ENCODE peak calls at places on chromosomes 1 and 21, in four cellular contexts. A is activated T-helper 9 cell treated with anti-CD3 and anti-CD28 coated beads, Interleukin-2, amount 50 U/mL, for 16 hours; C is B cell; G is stimulated activated CD4-positive, alpha-beta T cell treated with anti-CD3 and anti-CD28 coated beads, Interleukin-15, amount 100 ng/mL, for 24 hours. P is an unnamed sample.

GRCh38 chr1:117606608-117607261 is 887 bp downstream of the TENT5C start:
- DNase-seq in A (peak), C (peak), G (peak), P (no peak)

GRCh38 chr1:183267646-183268431 is 81.8 kb downstream of the LAMC2 start:
- DNase-seq in A (no peak), C (no peak), G (no peak), P (no peak)

GRCh38 chr1:1788646-1789431 is 10.6 kb upstream of the NADK start:
- DNase-seq in A (no peak), C (peak), G (peak), P (no peak)

GRCh38 chr1:16459503-16459902 is 19.0 kb downstream of the NECAP2 start:
- DNase-seq in A (no peak), C (no peak), G (no peak), P (no peak)

GRCh38 chr21:42010507-42011493 is 640 bp upstream of the ZBTB21 start:
- DNase-seq in A (peak), C (peak), G (peak), P (no peak)

GRCh38 chr1:201214886-201215285 is 24.3 kb downstream of the IGFN1 start:
- DNase-seq in A (no peak), C (no peak), G (no peak), P (no peak)

GRCh38 chr1:162732566-162733335 is 57.8 kb upstream of the HSD17B7 start:
- DNase-seq in A (no peak), C (no peak), G (no peak), P (no peak)

GRCh38 chr1:112849425-112849966 is 106.5 kb downstream of the SLC16A1 start:
- DNase-seq in A (no peak), C (peak), G (peak), P (no peak)

GRCh38 chr1:25819496-25820246 is at the start of gene MTFR1L:
- DNase-seq in A (peak), C (peak), G (peak), P (peak)

GRCh38 chr1:8711161-8711560 is 106.3 kb downstream of the RERE start:
- DNase-seq in A (no peak), C (no peak), G (no peak), P (no peak)

GRCh38 chr1:38123356-38123755 is 76.8 kb upstream of the POU3F1 start:
- DNase-seq in A (no peak), C (no peak), G (no peak), P (no peak)

GRCh38 chr1:156618853-156619581 is at the start of gene HAPLN2:
- DNase-seq in A (no peak), C (no peak), G (peak), P (no peak)

GRCh38 chr1:46168463-46168862 is 6.4 kb upstream of the TSPAN1 start:
- DNase-seq in A (no peak), C (no peak), G (no peak), P (no peak)

GRCh38 chr1:53783056-53783455 is 44.1 kb upstream of the GLIS1 start:
- DNase-seq in A (no peak), C (no peak), G (peak), P (no peak)

GRCh38 chr1:119651133-119651532 is 3.1 kb upstream of the ZNF697 start:
- DNase-seq in A (no peak), C (no peak), G (no peak), P (no peak)

GRCh38 chr1:51648180-51649109 is 31.6 kb downstream of the OSBPL9 start:
- DNase-seq in A (no peak), C (no peak), G (no peak), P (no peak)

GRCh38 chr1:147700042-147700711 is 29.9 kb upstream of the ACP6 start:
- DNase-seq in A (peak), C (peak), G (peak), P (peak)

GRCh38 chr1:33153650-33154049 is 28.2 kb downstream of the TRIM62 start:
- DNase-seq in A (no peak), C (no peak), G (no peak), P (no peak)

GRCh38 chr1:221741364-221741970 is 422 bp downstream of the DUSP10 start:
- DNase-seq in A (no peak), C (peak), G (no peak), P (no peak)

GRCh38 chr21:41366522-41367151 is 4.8 kb downstream of the MX2 start:
- DNase-seq in A (no peak), C (no peak), G (peak), P (no peak)

GRCh38 chr1:31704261-31705079 is 653 bp upstream of the COL16A1 start:
- DNase-seq in A (no peak), C (peak), G (no peak), P (no peak)

GRCh38 chr1:198364471-198364870 is 176.0 kb downstream of the ATP6V1G3 start:
- DNase-seq in A (no peak), C (no peak), G (no peak), P (no peak)

GRCh38 chr1:111369645-111370044 is 57.9 kb downstream of the OVGP1 start:
- DNase-seq in A (no peak), C (no peak), G (no peak), P (no peak)

GRCh38 chr1:221223281-221223680 is 344.0 kb downstream of the HLX start:
- DNase-seq in A (no peak), C (no peak), G (no peak), P (no peak)

GRCh38 chr1:92784051-92784638 is 763 bp downstream of the EVI5 start:
- DNase-seq in A (peak), C (no peak), G (peak), P (no peak)

P was measured in NCI-H1048.